ENCODE peak calls at places on chromosomes 6 and 20, in eight cellular contexts. P is COR-L47; J is effector CD4-positive, alpha-beta T cell; G is left ventricle myocardium inferior; R is hypothalamus; H is KG1; S is effector memory CD4-positive, alpha-beta T cell; Q is naive thymus-derived CD4-positive, alpha-beta T cell. N is an unnamed sample.

GRCh38 chr20:7207186-7207585 is 439.7 kb downstream of the BMP2 start:
- DNase-seq in P (no peak), J (no peak), G (no peak), R (no peak), H (no peak), S (no peak), Q (no peak), N (peak)

GRCh38 chr6:69422474-69422873 is 374.3 kb downstream of the LMBRD1 start:
- DNase-seq in P (peak), J (no peak), G (no peak), R (no peak), H (no peak), S (no peak), Q (no peak), N (no peak)

GRCh38 chr6:25346064-25346463 is 66.9 kb downstream of the CARMIL1 start:
- DNase-seq in P (no peak), J (no peak), G (no peak), R (no peak), H (no peak), S (no peak), Q (no peak), N (no peak)

GRCh38 chr6:162198925-162199324 is 528.6 kb downstream of the PRKN start:
- DNase-seq in P (no peak), J (no peak), G (no peak), R (no peak), H (no peak), S (no peak), Q (no peak), N (no peak)

GRCh38 chr6:136761227-136761922 is 30.9 kb downstream of the MAP3K5 start:
- DNase-seq in P (no peak), J (no peak), G (peak), R (no peak), H (no peak), S (no peak), Q (peak), N (peak)

GRCh38 chr20:17557675-17558006 is 12.2 kb upstream of the DSTN start:
- DNase-seq in P (no peak), J (no peak), G (no peak), R (no peak), H (no peak), S (no peak), Q (no peak), N (no peak)

GRCh38 chr20:49278817-49279676 is 1.2 kb upstream of the ZNFX1 start:
- DNase-seq in P (peak), J (peak), G (no peak), R (no peak), H (no peak), S (no peak), Q (no peak), N (no peak)

GRCh38 chr20:3245156-3245555 is 6.2 kb upstream of the SLC4A11 start:
- DNase-seq in P (no peak), J (no peak), G (no peak), R (no peak), H (no peak), S (no peak), Q (no peak), N (no peak)

GRCh38 chr6:140269766-140270165 is 895.3 kb upstream of the CITED2 start:
- DNase-seq in P (no peak), J (no peak), G (no peak), R (no peak), H (no peak), S (no peak), Q (no peak), N (no peak)

GRCh38 chr6:70763754-70764153 is 96.1 kb downstream of the SMAP1 start:
- DNase-seq in P (no peak), J (no peak), G (no peak), R (no peak), H (no peak), S (no peak), Q (no peak), N (no peak)

GRCh38 chr6:108655840-108656650 is 95.3 kb downstream of the FOXO3 start:
- DNase-seq in P (no peak), J (no peak), G (no peak), R (no peak), H (no peak), S (no peak), Q (no peak), N (no peak)

GRCh38 chr20:48948612-48949011 is 27.1 kb downstream of the ARFGEF2 start:
- DNase-seq in P (no peak), J (no peak), G (no peak), R (no peak), H (no peak), S (no peak), Q (no peak), N (no peak)

GRCh38 chr20:58652606-58653303 is 1.7 kb downstream of the STX16 start:
- DNase-seq in P (no peak), J (no peak), G (no peak), R (no peak), H (peak), S (no peak), Q (peak), N (no peak)

GRCh38 chr6:42193491-42193894 is 1.3 kb downstream of the GUCA1B start:
- DNase-seq in P (no peak), J (no peak), G (no peak), R (no peak), H (no peak), S (no peak), Q (no peak), N (no peak)

GRCh38 chr6:38346291-38347079 is 293.2 kb downstream of the BTBD9 start:
- DNase-seq in P (no peak), J (no peak), G (no peak), R (no peak), H (no peak), S (no peak), Q (no peak), N (no peak)

GRCh38 chr6:168166627-168167026 is 87.6 kb upstream of the FRMD1 start:
- DNase-seq in P (no peak), J (no peak), G (no peak), R (no peak), H (no peak), S (no peak), Q (no peak), N (no peak)

N was measured in Jurkat, Clone E6-1.